ENCODE peak calls at places on chromosome 22, in seven cellular contexts. R is endodermal cell, F is DMS 273 treated with DMSO at 0.1 percent for 48 hours, D is right lobe of liver, A is T-cell, U is HFFc6, B is H7. J is an unnamed sample.

GRCh38 chr22:28009272-28009827 is 90.3 kb upstream of the PITPNB start:
- DNase-seq in B (peak; percentile 96), A (peak; percentile 65), D (peak; percentile 74), F (no peak), R (peak; percentile 93), U (peak; percentile 80), J (peak; percentile 85)

GRCh38 chr22:30664798-30665197 is 2.9 kb downstream of the DUSP18 start:
- DNase-seq in D (no peak), R (no peak), F (no peak), A (no peak), U (no peak), B (no peak), J (no peak)

GRCh38 chr22:36008131-36008530 is 20.5 kb downstream of the RBFOX2 start:
- DNase-seq in R (no peak), A (no peak), D (no peak), B (no peak), U (no peak), F (no peak), J (no peak)

GRCh38 chr22:47129902-47130301 is 367.5 kb downstream of the TBC1D22A start:
- DNase-seq in U (no peak), R (no peak), A (no peak), D (peak; percentile 43), F (no peak), B (no peak), J (peak; percentile 6)

GRCh38 chr22:24592144-24592845 is 578 bp downstream of the LRRC75B start:
- DNase-seq in A (peak; percentile 6), R (peak; percentile 79), B (peak; percentile 86), U (no peak), F (no peak), D (no peak), J (no peak)

GRCh38 chr22:19870153-19871022 is 15.7 kb upstream of the GNB1L start:
- DNase-seq in D (peak; percentile 55), U (no peak), B (peak; percentile 32), R (peak; percentile 44), A (no peak), F (no peak), J (peak; percentile 41)

GRCh38 chr22:44497218-44497903 is 672 bp downstream of the RTL6 start:
- DNase-seq in B (peak; percentile 77), D (peak; percentile 66), R (no peak), A (no peak), F (no peak), U (no peak), J (peak; percentile 30)

GRCh38 chr22:17754233-17754925 is 19.9 kb downstream of the BID start:
- DNase-seq in F (no peak), D (no peak), A (no peak), U (no peak), R (peak; percentile 73), B (peak; percentile 87), J (no peak)

GRCh38 chr22:22080270-22080669 is 97.7 kb upstream of the TOP3B start:
- DNase-seq in D (no peak), B (no peak), F (peak; percentile 71), U (peak; percentile 9), R (no peak), A (no peak), J (no peak)

GRCh38 chr22:35436421-35436820 is 36.5 kb downstream of the MCM5 start:
- DNase-seq in R (no peak), A (no peak), D (no peak), B (no peak), F (no peak), U (no peak), J (no peak)

GRCh38 chr22:46770726-46771125 is 8.3 kb downstream of the TBC1D22A start:
- DNase-seq in A (no peak), F (no peak), B (no peak), U (no peak), R (no peak), D (no peak), J (no peak)

GRCh38 chr22:38230108-38230825 is 28.5 kb downstream of the MAFF start:
- DNase-seq in B (peak; percentile 80), R (peak; percentile 76), D (no peak), A (peak; percentile 36), F (no peak), U (no peak), J (peak; percentile 47)

GRCh38 chr22:40799008-40799407 is 20.1 kb downstream of the SLC25A17 start:
- DNase-seq in A (no peak), F (no peak), R (no peak), D (no peak), B (no peak), U (no peak), J (no peak)

GRCh38 chr22:35440129-35440528 is 40.2 kb downstream of the MCM5 start:
- DNase-seq in B (no peak), U (no peak), A (no peak), F (no peak), D (no peak), R (no peak), J (no peak)